ENCODE peak calls at places on chromosomes 16 and 17, in nine cellular contexts. R is NCI-H1092 treated with DMSO at 0.1 percent for 48 hours; X is pons; P is AML-193; Z is T-helper 2 cell; L is activated CD8-positive, alpha-beta memory T cell treated with anti-CD3 and anti-CD28 coated beads for 24 hours; E is NCI-H2081; W is colonic mucosa; C is SW480. B is an unnamed sample.

GRCh38 chr16:57352636-57353047 is 5.9 kb upstream of the CCL22 start:
- DNase-seq in R (no peak), X (no peak), P (no peak), Z (no peak), L (peak; percentile 50), E (no peak), W (no peak), C (no peak), B (no peak)

GRCh38 chr16:86012221-86012620 is 113.3 kb downstream of the IRF8 start:
- DNase-seq in R (no peak), X (no peak), P (no peak), Z (no peak), L (no peak), E (no peak), W (no peak), C (no peak), B (no peak)

GRCh38 chr17:9928601-9929341 is 23.7 kb upstream of the RCVRN start:
- DNase-seq in R (no peak), X (no peak), P (no peak), Z (no peak), L (no peak), E (no peak), W (no peak), C (peak; percentile 77), B (no peak)

GRCh38 chr17:28384281-28385036 is 13.0 kb downstream of the SARM1 start:
- DNase-seq in R (no peak), X (no peak), P (no peak), Z (peak; percentile 39), L (peak; percentile 85), E (peak; percentile 58), W (peak; percentile 84), C (peak; percentile 69), B (peak; percentile 50)

GRCh38 chr17:46818319-46818928 is at the start of gene WNT3:
- DNase-seq in R (no peak), X (no peak), P (no peak), Z (peak; percentile 27), L (peak; percentile 82), E (peak; percentile 20), W (no peak), C (no peak), B (no peak)

GRCh38 chr16:35798885-35799426 is 2339.5 kb downstream of the TP53TG3F start:
- DNase-seq in R (peak; percentile 63), X (no peak), P (no peak), Z (no peak), L (no peak), E (peak; percentile 90), W (no peak), C (peak; percentile 25), B (no peak)

GRCh38 chr17:7063518-7064094 is 16.4 kb downstream of the CLEC10A start:
- DNase-seq in R (no peak), X (no peak), P (no peak), Z (no peak), L (no peak), E (no peak), W (no peak), C (no peak), B (no peak)

GRCh38 chr16:80347002-80347401 is 193.8 kb upstream of the DYNLRB2 start:
- DNase-seq in R (no peak), X (no peak), P (no peak), Z (no peak), L (no peak), E (no peak), W (no peak), C (no peak), B (no peak)

GRCh38 chr17:39757931-39758873 is 20.5 kb downstream of the GRB7 start:
- DNase-seq in R (no peak), X (no peak), P (peak; percentile 15), Z (no peak), L (peak; percentile 85), E (no peak), W (no peak), C (no peak), B (peak; percentile 41)